ENCODE peak calls at places on chromosomes 3 and 15, in seven cellular contexts. One of them, this sample, is unnamed.

GRCh38 chr3:152204218-152204617 is 64.5 kb upstream of the MBNL1 start:
- DNase-seq in iPS DF 19.7: no peak
- DNase-seq in C1 segment of cervical spinal cord: no peak
- DNase-seq in NCI-H446: no peak
- DNase-seq in activated CD8-positive, alpha-beta T cell treated with anti-CD3 and anti-CD28 coated beads, Interleukin-2, amount 10 ng/mL, durations not matched to agents 7 days and 5 days: no peak
- DNase-seq in cardiac fibroblast: no peak
- DNase-seq in T1000: no peak
- DNase-seq in this sample: no peak

GRCh38 chr3:131526801-131527347 is 24.1 kb upstream of the MRPL3 start:
- DNase-seq in activated CD8-positive, alpha-beta T cell treated with anti-CD3 and anti-CD28 coated beads, Interleukin-2, amount 10 ng/mL, durations not matched to agents 7 days and 5 days: no peak
- DNase-seq in T1000: no peak
- DNase-seq in iPS DF 19.7: peak
- DNase-seq in NCI-H446: peak
- DNase-seq in C1 segment of cervical spinal cord: no peak
- DNase-seq in cardiac fibroblast: peak
- DNase-seq in this sample: no peak

GRCh38 chr3:31472479-31473390 is 60.0 kb upstream of the STT3B start:
- DNase-seq in NCI-H446: no peak
- DNase-seq in iPS DF 19.7: no peak
- DNase-seq in cardiac fibroblast: peak
- DNase-seq in C1 segment of cervical spinal cord: no peak
- DNase-seq in activated CD8-positive, alpha-beta T cell treated with anti-CD3 and anti-CD28 coated beads, Interleukin-2, amount 10 ng/mL, durations not matched to agents 7 days and 5 days: peak
- DNase-seq in T1000: peak
- DNase-seq in this sample: no peak

GRCh38 chr3:149547413-149547812 is 72.9 kb downstream of the TM4SF4 start:
- DNase-seq in C1 segment of cervical spinal cord: no peak
- DNase-seq in activated CD8-positive, alpha-beta T cell treated with anti-CD3 and anti-CD28 coated beads, Interleukin-2, amount 10 ng/mL, durations not matched to agents 7 days and 5 days: no peak
- DNase-seq in iPS DF 19.7: no peak
- DNase-seq in cardiac fibroblast: peak
- DNase-seq in T1000: no peak
- DNase-seq in NCI-H446: peak
- DNase-seq in this sample: no peak

GRCh38 chr3:136838641-136839555 is 20.0 kb downstream of the SLC35G2 start:
- DNase-seq in iPS DF 19.7: no peak
- DNase-seq in cardiac fibroblast: peak
- DNase-seq in activated CD8-positive, alpha-beta T cell treated with anti-CD3 and anti-CD28 coated beads, Interleukin-2, amount 10 ng/mL, durations not matched to agents 7 days and 5 days: no peak
- DNase-seq in NCI-H446: peak
- DNase-seq in C1 segment of cervical spinal cord: no peak
- DNase-seq in T1000: no peak
- DNase-seq in this sample: no peak

GRCh38 chr3:100360757-100361496 is 26.4 kb downstream of the NIT2 start:
- DNase-seq in T1000: no peak
- DNase-seq in activated CD8-positive, alpha-beta T cell treated with anti-CD3 and anti-CD28 coated beads, Interleukin-2, amount 10 ng/mL, durations not matched to agents 7 days and 5 days: no peak
- DNase-seq in C1 segment of cervical spinal cord: no peak
- DNase-seq in cardiac fibroblast: no peak
- DNase-seq in iPS DF 19.7: no peak
- DNase-seq in NCI-H446: no peak
- DNase-seq in this sample: no peak

GRCh38 chr15:56919708-56920637 is 1.5 kb downstream of the TCF12 start:
- DNase-seq in C1 segment of cervical spinal cord: peak
- DNase-seq in T1000: no peak
- DNase-seq in activated CD8-positive, alpha-beta T cell treated with anti-CD3 and anti-CD28 coated beads, Interleukin-2, amount 10 ng/mL, durations not matched to agents 7 days and 5 days: peak
- DNase-seq in iPS DF 19.7: no peak
- DNase-seq in cardiac fibroblast: peak
- DNase-seq in NCI-H446: peak
- DNase-seq in this sample: peak

GRCh38 chr3:117998071-117998470 is 1036.6 kb downstream of the IGSF11 start:
- DNase-seq in T1000: no peak
- DNase-seq in C1 segment of cervical spinal cord: no peak
- DNase-seq in activated CD8-positive, alpha-beta T cell treated with anti-CD3 and anti-CD28 coated beads, Interleukin-2, amount 10 ng/mL, durations not matched to agents 7 days and 5 days: no peak
- DNase-seq in cardiac fibroblast: peak
- DNase-seq in NCI-H446: peak
- DNase-seq in iPS DF 19.7: no peak
- DNase-seq in this sample: no peak

GRCh38 chr15:77440378-77440999 is 19.8 kb downstream of the HMG20A start:
- DNase-seq in NCI-H446: no peak
- DNase-seq in T1000: no peak
- DNase-seq in activated CD8-positive, alpha-beta T cell treated with anti-CD3 and anti-CD28 coated beads, Interleukin-2, amount 10 ng/mL, durations not matched to agents 7 days and 5 days: no peak
- DNase-seq in cardiac fibroblast: peak
- DNase-seq in C1 segment of cervical spinal cord: no peak
- DNase-seq in iPS DF 19.7: no peak
- DNase-seq in this sample: no peak

GRCh38 chr3:125212509-125213372 is at the start of gene SLC12A8:
- DNase-seq in iPS DF 19.7: no peak
- DNase-seq in activated CD8-positive, alpha-beta T cell treated with anti-CD3 and anti-CD28 coated beads, Interleukin-2, amount 10 ng/mL, durations not matched to agents 7 days and 5 days: no peak
- DNase-seq in cardiac fibroblast: no peak
- DNase-seq in T1000: no peak
- DNase-seq in NCI-H446: no peak
- DNase-seq in C1 segment of cervical spinal cord: no peak
- DNase-seq in this sample: no peak

GRCh38 chr3:170999737-171000242 is 26.7 kb downstream of the SLC2A2 start:
- DNase-seq in NCI-H446: peak
- DNase-seq in cardiac fibroblast: peak
- DNase-seq in activated CD8-positive, alpha-beta T cell treated with anti-CD3 and anti-CD28 coated beads, Interleukin-2, amount 10 ng/mL, durations not matched to agents 7 days and 5 days: no peak
- DNase-seq in iPS DF 19.7: no peak
- DNase-seq in C1 segment of cervical spinal cord: peak
- DNase-seq in T1000: peak
- DNase-seq in this sample: no peak

This sample was measured in activated CD4-positive, alpha-beta memory T cell treated with anti-CD3 and anti-CD28 coated beads, Interleukin-2, amount 10 ng/mL, durations not matched to agents 7 days and 5 days.